ENCODE peak calls at places on chromosomes 4 and X, in six cellular contexts. One of them, this sample, is unnamed.
A peak's percentile ranks its signal among the peaks of the same experiment; 100 is the strongest.

GRCh38 chr4:188139671-188140070 is 430 bp downstream of the TRIML1 start:
- DNase-seq in cardiac muscle cell: no peak
- DNase-seq in left ventricle myocardium inferior: no peak
- DNase-seq in adrenal gland: no peak
- DNase-seq in lung: no peak
- DNase-seq in hepatocyte: no peak
- DNase-seq in this sample: no peak

GRCh38 chr4:1211951-1212545 is 36.9 kb downstream of the CTBP1 start:
- DNase-seq in left ventricle myocardium inferior: peak; percentile 14
- DNase-seq in adrenal gland: peak; percentile 80
- DNase-seq in hepatocyte: no peak
- DNase-seq in lung: no peak
- DNase-seq in cardiac muscle cell: no peak
- DNase-seq in this sample: no peak

GRCh38 chr4:115343171-115343570 is 229.8 kb upstream of the NDST4 start:
- DNase-seq in hepatocyte: no peak
- DNase-seq in adrenal gland: no peak
- DNase-seq in cardiac muscle cell: no peak
- DNase-seq in lung: no peak
- DNase-seq in left ventricle myocardium inferior: no peak
- DNase-seq in this sample: no peak

GRCh38 chr4:81757706-81758105 is 286.0 kb upstream of the RASGEF1B start:
- DNase-seq in lung: no peak
- DNase-seq in adrenal gland: peak; percentile 25
- DNase-seq in left ventricle myocardium inferior: no peak
- DNase-seq in cardiac muscle cell: no peak
- DNase-seq in hepatocyte: no peak
- DNase-seq in this sample: no peak

GRCh38 chrX:9611436-9612145 is 146.7 kb downstream of the TBL1X start:
- DNase-seq in cardiac muscle cell: no peak
- DNase-seq in left ventricle myocardium inferior: no peak
- DNase-seq in lung: no peak
- DNase-seq in adrenal gland: no peak
- DNase-seq in hepatocyte: no peak
- DNase-seq in this sample: no peak

GRCh38 chrX:23779025-23779424 is 3.9 kb upstream of the SAT1 start:
- DNase-seq in left ventricle myocardium inferior: no peak
- DNase-seq in adrenal gland: no peak
- DNase-seq in cardiac muscle cell: no peak
- DNase-seq in lung: no peak
- DNase-seq in hepatocyte: no peak
- DNase-seq in this sample: peak; percentile 33

GRCh38 chrX:9899640-9900075 is 67.5 kb upstream of the CLDN34 start:
- DNase-seq in hepatocyte: no peak
- DNase-seq in left ventricle myocardium inferior: no peak
- DNase-seq in lung: no peak
- DNase-seq in cardiac muscle cell: no peak
- DNase-seq in adrenal gland: no peak
- DNase-seq in this sample: peak; percentile 56

GRCh38 chr4:37244583-37245390 is at the start of gene NWD2:
- DNase-seq in left ventricle myocardium inferior: no peak
- DNase-seq in adrenal gland: no peak
- DNase-seq in lung: no peak
- DNase-seq in cardiac muscle cell: peak; percentile 62
- DNase-seq in hepatocyte: peak; percentile 60
- DNase-seq in this sample: peak; percentile 8

GRCh38 chr4:7425171-7425570 is 9.6 kb downstream of the PSAPL1 start:
- DNase-seq in left ventricle myocardium inferior: peak; percentile 3
- DNase-seq in lung: no peak
- DNase-seq in cardiac muscle cell: no peak
- DNase-seq in hepatocyte: no peak
- DNase-seq in adrenal gland: no peak
- DNase-seq in this sample: no peak

GRCh38 chr4:8336412-8337075 is 67.0 kb downstream of the HTRA3 start:
- DNase-seq in left ventricle myocardium inferior: no peak
- DNase-seq in adrenal gland: no peak
- DNase-seq in lung: no peak
- DNase-seq in cardiac muscle cell: no peak
- DNase-seq in hepatocyte: no peak
- DNase-seq in this sample: peak; percentile 47

GRCh38 chr4:80197132-80197573 is at the start of gene PRDM8:
- DNase-seq in cardiac muscle cell: no peak
- DNase-seq in lung: no peak
- DNase-seq in left ventricle myocardium inferior: no peak
- DNase-seq in hepatocyte: no peak
- DNase-seq in adrenal gland: no peak
- DNase-seq in this sample: peak; percentile 54

GRCh38 chrX:109732319-109732779 is 708 bp downstream of the ACSL4 start:
- DNase-seq in lung: no peak
- DNase-seq in hepatocyte: peak; percentile 8
- DNase-seq in cardiac muscle cell: peak; percentile 15
- DNase-seq in left ventricle myocardium inferior: no peak
- DNase-seq in adrenal gland: peak; percentile 13
- DNase-seq in this sample: peak; percentile 1

GRCh38 chrX:14875624-14876023 is 2.4 kb downstream of the MOSPD2 start:
- DNase-seq in left ventricle myocardium inferior: no peak
- DNase-seq in lung: no peak
- DNase-seq in hepatocyte: no peak
- DNase-seq in adrenal gland: no peak
- DNase-seq in cardiac muscle cell: no peak
- DNase-seq in this sample: no peak

GRCh38 chrX:16187024-16187698 is 19.9 kb downstream of the MAGEB17 start:
- DNase-seq in cardiac muscle cell: no peak
- DNase-seq in adrenal gland: no peak
- DNase-seq in hepatocyte: no peak
- DNase-seq in left ventricle myocardium inferior: no peak
- DNase-seq in lung: no peak
- DNase-seq in this sample: no peak

GRCh38 chr4:148923881-148924280 is 481.7 kb upstream of the NR3C2 start:
- DNase-seq in cardiac muscle cell: no peak
- DNase-seq in left ventricle myocardium inferior: no peak
- DNase-seq in adrenal gland: no peak
- DNase-seq in lung: no peak
- DNase-seq in hepatocyte: no peak
- DNase-seq in this sample: no peak

GRCh38 chrX:38233891-38234807 is 13.5 kb upstream of the SRPX start:
- DNase-seq in left ventricle myocardium inferior: no peak
- DNase-seq in hepatocyte: no peak
- DNase-seq in adrenal gland: peak; percentile 19
- DNase-seq in cardiac muscle cell: no peak
- DNase-seq in lung: no peak
- DNase-seq in this sample: peak; percentile 68

GRCh38 chr4:137312257-137312656 is 220.0 kb downstream of the PCDH18 start:
- DNase-seq in left ventricle myocardium inferior: no peak
- DNase-seq in adrenal gland: no peak
- DNase-seq in lung: no peak
- DNase-seq in hepatocyte: no peak
- DNase-seq in cardiac muscle cell: no peak
- DNase-seq in this sample: no peak

GRCh38 chrX:151702741-151703352 is 7.6 kb downstream of the PRRG3 start:
- DNase-seq in cardiac muscle cell: no peak
- DNase-seq in left ventricle myocardium inferior: no peak
- DNase-seq in adrenal gland: no peak
- DNase-seq in hepatocyte: no peak
- DNase-seq in lung: no peak
- DNase-seq in this sample: no peak

GRCh38 chrX:151702021-151702714 is 6.9 kb downstream of the PRRG3 start:
- DNase-seq in cardiac muscle cell: no peak
- DNase-seq in hepatocyte: no peak
- DNase-seq in left ventricle myocardium inferior: no peak
- DNase-seq in lung: no peak
- DNase-seq in adrenal gland: no peak
- DNase-seq in this sample: no peak

GRCh38 chrX:151703487-151703886 is 8.2 kb downstream of the PRRG3 start:
- DNase-seq in adrenal gland: no peak
- DNase-seq in left ventricle myocardium inferior: peak; percentile 70
- DNase-seq in lung: peak; percentile 41
- DNase-seq in hepatocyte: no peak
- DNase-seq in cardiac muscle cell: peak; percentile 56
- DNase-seq in this sample: peak; percentile 47

GRCh38 chrX:151701531-151701930 is 6.3 kb downstream of the PRRG3 start:
- DNase-seq in lung: no peak
- DNase-seq in left ventricle myocardium inferior: no peak
- DNase-seq in cardiac muscle cell: no peak
- DNase-seq in adrenal gland: no peak
- DNase-seq in hepatocyte: no peak
- DNase-seq in this sample: no peak

DNA sequence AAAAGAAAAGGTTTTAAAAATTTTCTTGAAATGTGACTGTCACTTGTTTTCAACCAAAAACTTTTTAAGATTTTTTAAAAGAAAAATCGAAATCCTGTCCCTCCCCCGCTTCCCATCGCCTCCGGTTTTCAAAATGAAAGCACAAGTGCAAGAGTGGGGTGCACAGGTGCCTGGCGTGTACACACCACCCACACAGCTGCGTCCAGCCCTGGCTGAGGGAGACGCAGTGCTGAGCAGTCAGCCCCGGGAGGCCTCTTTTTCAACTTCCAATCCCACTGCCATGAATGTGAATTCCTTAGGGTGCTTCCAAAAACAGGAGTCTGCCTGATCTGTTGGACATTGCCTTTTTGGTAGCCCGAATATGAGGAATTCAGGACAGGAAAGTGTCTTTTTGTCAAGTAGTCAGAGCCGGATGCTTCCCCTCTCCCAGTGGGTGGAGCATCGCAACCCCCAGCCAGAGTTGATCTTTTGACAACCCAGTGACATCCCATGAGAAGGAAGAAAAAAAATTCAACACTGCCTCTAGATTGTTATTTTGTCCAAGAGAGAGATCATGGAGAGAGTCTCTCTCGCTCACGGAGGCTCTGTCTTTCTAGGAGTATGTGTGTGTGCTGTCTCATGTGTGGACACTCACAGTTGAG is 8.9 kb downstream of the PRRG3 start:
- DNase-seq in lung: no peak
- DNase-seq in adrenal gland: no peak
- DNase-seq in left ventricle myocardium inferior: no peak
- DNase-seq in hepatocyte: no peak
- DNase-seq in cardiac muscle cell: no peak
- DNase-seq in this sample: no peak
- H3K9me3 ChIP-seq in lung: no peaks in the 10 kb centered on the region
- H3K9me3 ChIP-seq in adrenal gland: no peaks in the 10 kb centered on the region
- H3K9me3 ChIP-seq in left ventricle myocardium inferior: no peaks in the 10 kb centered on the region
- H3K9me3 ChIP-seq in hepatocyte: no peaks in the 10 kb centered on the region
- H3K9me3 ChIP-seq in cardiac muscle cell: no peaks in the 10 kb centered on the region
- H3K9me3 ChIP-seq in this sample: no peaks in the 10 kb centered on the region

GRCh38 chr4:184415071-184415470 is 59.3 kb downstream of the IRF2 start:
- DNase-seq in cardiac muscle cell: no peak
- DNase-seq in adrenal gland: no peak
- DNase-seq in hepatocyte: no peak
- DNase-seq in lung: no peak
- DNase-seq in left ventricle myocardium inferior: no peak
- DNase-seq in this sample: no peak

GRCh38 chr4:184417802-184418511 is 56.4 kb downstream of the IRF2 start:
- DNase-seq in lung: no peak
- DNase-seq in cardiac muscle cell: no peak
- DNase-seq in adrenal gland: no peak
- DNase-seq in hepatocyte: peak; percentile 51
- DNase-seq in left ventricle myocardium inferior: no peak
- DNase-seq in this sample: peak; percentile 12

GRCh38 chr4:184419976-184420375 is 54.4 kb downstream of the IRF2 start:
- DNase-seq in cardiac muscle cell: no peak
- DNase-seq in hepatocyte: no peak
- DNase-seq in left ventricle myocardium inferior: no peak
- DNase-seq in adrenal gland: no peak
- DNase-seq in lung: no peak
- DNase-seq in this sample: no peak

GRCh38 chr4:184420402-184420801 is 53.9 kb downstream of the IRF2 start:
- DNase-seq in adrenal gland: no peak
- DNase-seq in left ventricle myocardium inferior: no peak
- DNase-seq in hepatocyte: no peak
- DNase-seq in lung: no peak
- DNase-seq in cardiac muscle cell: no peak
- DNase-seq in this sample: no peak

DNA sequence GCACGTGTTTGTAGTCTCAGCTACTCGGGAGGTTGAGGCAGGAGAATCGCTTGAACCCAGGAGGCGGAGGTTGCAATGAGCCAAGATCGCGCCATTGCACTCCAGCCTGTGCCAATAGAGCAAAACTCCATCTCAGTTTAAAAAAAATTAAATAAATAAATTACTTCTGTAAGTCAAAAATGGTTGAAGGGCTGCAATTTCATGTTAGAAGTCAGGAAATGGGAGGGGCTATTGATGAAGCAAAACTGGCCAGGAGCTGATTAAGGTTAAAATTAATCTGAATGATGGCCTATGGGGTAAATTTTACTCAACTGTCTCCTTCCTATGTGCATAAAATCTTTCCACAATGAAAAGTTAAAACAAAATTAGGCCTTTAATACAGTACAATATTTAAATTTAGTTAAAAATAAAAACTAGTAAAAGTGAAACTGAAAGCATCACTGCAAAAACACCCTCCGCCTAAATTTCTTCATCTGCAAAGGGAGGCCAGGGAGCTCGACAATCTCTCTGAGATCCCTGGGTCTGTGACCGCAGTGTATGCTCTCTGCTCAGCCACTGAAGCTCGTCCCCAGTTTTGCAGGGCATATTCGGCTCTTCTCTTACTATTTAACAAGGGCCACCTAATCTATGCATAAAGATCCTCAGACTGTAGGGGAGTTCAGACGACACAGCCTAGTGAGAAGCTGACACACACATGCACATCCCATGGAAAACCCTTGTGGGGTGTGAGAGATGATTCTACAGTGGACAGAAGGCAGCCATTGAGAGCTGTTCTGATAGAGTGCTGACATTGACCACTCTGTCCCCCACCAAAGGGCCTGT is 57.2 kb downstream of the IRF2 start:
- DNase-seq in adrenal gland: no peak
- DNase-seq in hepatocyte: no peak
- DNase-seq in left ventricle myocardium inferior: no peak
- DNase-seq in lung: no peak
- DNase-seq in cardiac muscle cell: no peak
- DNase-seq in this sample: no peak
- H3K4me3 ChIP-seq in adrenal gland: no peak overlapping the region
- H3K4me3 ChIP-seq in hepatocyte: no peak overlapping the region
- H3K4me3 ChIP-seq in left ventricle myocardium inferior: peak overlapping the region; percentile 50
- H3K4me3 ChIP-seq in lung: no peak overlapping the region
- H3K4me3 ChIP-seq in cardiac muscle cell: no peak overlapping the region
- H3K4me3 ChIP-seq in this sample: no peak overlapping the region

GRCh38 chr4:174304664-174305063 is 21.0 kb downstream of the CEP44 start:
- DNase-seq in lung: no peak
- DNase-seq in adrenal gland: no peak
- DNase-seq in hepatocyte: no peak
- DNase-seq in cardiac muscle cell: no peak
- DNase-seq in left ventricle myocardium inferior: no peak
- DNase-seq in this sample: no peak

GRCh38 chr4:174307694-174308093 is 24.0 kb downstream of the CEP44 start:
- DNase-seq in lung: no peak
- DNase-seq in left ventricle myocardium inferior: no peak
- DNase-seq in cardiac muscle cell: no peak
- DNase-seq in hepatocyte: no peak
- DNase-seq in adrenal gland: no peak
- DNase-seq in this sample: no peak

GRCh38 chr4:174303687-174304086 is 20.0 kb downstream of the CEP44 start:
- DNase-seq in adrenal gland: no peak
- DNase-seq in left ventricle myocardium inferior: no peak
- DNase-seq in lung: no peak
- DNase-seq in cardiac muscle cell: no peak
- DNase-seq in hepatocyte: no peak
- DNase-seq in this sample: no peak

GRCh38 chr4:174305961-174306360 is 22.2 kb downstream of the CEP44 start:
- DNase-seq in cardiac muscle cell: no peak
- DNase-seq in lung: no peak
- DNase-seq in left ventricle myocardium inferior: no peak
- DNase-seq in adrenal gland: no peak
- DNase-seq in hepatocyte: no peak
- DNase-seq in this sample: no peak
- H3K36me3 ChIP-seq in cardiac muscle cell: peaks cover 30% of the 10 kb centered on the region
- H3K36me3 ChIP-seq in lung: peaks cover 9% of the 10 kb centered on the region
- H3K36me3 ChIP-seq in left ventricle myocardium inferior: peaks cover 85% of the 10 kb centered on the region
- H3K36me3 ChIP-seq in adrenal gland: no peaks in the 10 kb centered on the region
- H3K36me3 ChIP-seq in hepatocyte: no peaks in the 10 kb centered on the region
- H3K36me3 ChIP-seq in this sample: peaks cover 16% of the 10 kb centered on the region

GRCh38 chr4:167721574-167721973 is 370.8 kb upstream of the ANXA10 start:
- DNase-seq in lung: no peak
- DNase-seq in left ventricle myocardium inferior: no peak
- DNase-seq in cardiac muscle cell: no peak
- DNase-seq in adrenal gland: no peak
- DNase-seq in hepatocyte: no peak
- DNase-seq in this sample: no peak
- H3K9me3 ChIP-seq in lung: no peaks in the 10 kb centered on the region
- H3K9me3 ChIP-seq in left ventricle myocardium inferior: peaks cover 3% of the 10 kb centered on the region
- H3K9me3 ChIP-seq in cardiac muscle cell: no peaks in the 10 kb centered on the region
- H3K9me3 ChIP-seq in adrenal gland: no peaks in the 10 kb centered on the region
- H3K9me3 ChIP-seq in hepatocyte: no peaks in the 10 kb centered on the region
- H3K9me3 ChIP-seq in this sample: no peaks in the 10 kb centered on the region